ENCODE peak calls at places on chromosomes 4 and X, in four cellular contexts. P is MM.1S, X is GM12878, B is adipocyte. V is an unnamed sample. For H3K9me3, the result is how much of the 10 kb centered on the place peaks cover.

GRCh38 chrX:11341274-11342256 is 48.4 kb downstream of the AMELX start:
- DNase-seq in P (no peak), X (peak), B (peak), V (no peak)

GRCh38 chr4:6401797-6402196 is 70.6 kb downstream of the PPP2R2C start:
- DNase-seq in P (no peak), X (no peak), B (no peak), V (no peak)

GRCh38 chr4:73856518-73856917 is 3.4 kb downstream of the PF4V1 start:
- DNase-seq in P (no peak), X (no peak), B (peak), V (no peak)

GRCh38 chr4:134777626-134778025 is 576.0 kb upstream of the PABPC4L start:
- DNase-seq in P (peak), X (no peak), B (peak), V (no peak)

GRCh38 chr4:6953751-6954380 is 44.2 kb downstream of the TBC1D14 start:
- DNase-seq in P (no peak), X (no peak), B (peak), V (peak)

GRCh38 chr4:33062155-33062554 is 2342.0 kb downstream of the PCDH7 start:
- DNase-seq in P (no peak), X (no peak), B (peak), V (no peak)

GRCh38 chrX:40105016-40105790 is 7.4 kb upstream of the BCOR start:
- DNase-seq in P (peak), X (no peak), B (peak), V (peak)

GRCh38 chr4:140300271-140300970 is 73.0 kb upstream of the SCOC start:
- DNase-seq in P (no peak), X (no peak), B (peak), V (peak)

GRCh38 chrX:100070334-100070849 is 339.7 kb downstream of the PCDH19 start:
- DNase-seq in P (peak), X (no peak), B (no peak), V (peak)

GRCh38 chrX:48648299-48648698 is 35.3 kb upstream of the WAS start:
- DNase-seq in P (peak), X (no peak), B (peak), V (peak)

GRCh38 chrX:129653985-129654651 is 638 bp downstream of the APLN start:
- DNase-seq in P (peak), X (no peak), B (peak), V (peak)

GRCh38 chrX:10574663-10575062 is 45.7 kb downstream of the MID1 start:
- DNase-seq in P (no peak), X (no peak), B (no peak), V (no peak)

GRCh38 chr4:169327951-169328350 is 57.2 kb upstream of the SH3RF1 start:
- DNase-seq in P (no peak), X (no peak), B (no peak), V (no peak)

GRCh38 chrX:134969726-134970125 is 21.1 kb upstream of the SMIM10 start:
- DNase-seq in P (no peak), X (no peak), B (peak), V (no peak)

DNA sequence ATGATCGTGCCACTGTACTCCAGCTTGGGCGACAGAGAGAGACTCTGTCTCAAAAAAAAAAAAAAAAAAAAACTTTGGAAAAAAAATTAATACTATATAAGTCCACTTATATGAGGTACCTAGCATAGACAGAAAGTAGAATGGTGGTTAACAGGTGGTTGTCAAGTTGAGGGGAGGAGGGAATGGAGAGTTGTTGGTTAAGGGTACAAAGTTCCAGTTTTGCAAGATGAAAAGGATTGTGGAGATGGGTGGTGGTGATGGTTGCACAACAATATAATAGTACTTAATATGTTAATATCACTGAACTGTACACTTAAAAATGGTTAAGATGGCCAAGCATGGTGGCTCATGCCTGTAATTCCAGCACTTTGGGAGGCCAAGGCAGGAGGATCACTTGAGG is 4.1 kb upstream of the IL9R start:
- DNase-seq in P (no peak), X (no peak), B (no peak), V (no peak)
- H3K9me3 ChIP-seq in P (under half), X (under half), B (under half), V (under half)

GRCh38 chr4:40055379-40055872 is 1.2 kb upstream of the N4BP2 start:
- DNase-seq in P (no peak), X (peak), B (no peak), V (no peak)
- H3K9ac ChIP-seq in P (peak), X (peak), B (peak), V (peak)

GRCh38 chr4:1251773-1252066 is 2.8 kb upstream of the CTBP1 start:
- DNase-seq in P (no peak), X (no peak), B (no peak), V (no peak)

GRCh38 chr4:1252928-1253492 is 4.1 kb upstream of the CTBP1 start:
- DNase-seq in P (no peak), X (no peak), B (no peak), V (no peak)

GRCh38 chr4:1255151-1255550 is 6.2 kb upstream of the CTBP1 start:
- DNase-seq in P (no peak), X (no peak), B (no peak), V (no peak)

GRCh38 chr4:1255699-1256098 is 6.8 kb upstream of the CTBP1 start:
- DNase-seq in P (no peak), X (no peak), B (no peak), V (no peak)

GRCh38 chr4:1253831-1254230 is 4.9 kb upstream of the CTBP1 start:
- DNase-seq in P (no peak), X (no peak), B (no peak), V (no peak)
- H3K9me3 ChIP-seq in P (under half), X (under half), B (under half), V (half or more)

DNA sequence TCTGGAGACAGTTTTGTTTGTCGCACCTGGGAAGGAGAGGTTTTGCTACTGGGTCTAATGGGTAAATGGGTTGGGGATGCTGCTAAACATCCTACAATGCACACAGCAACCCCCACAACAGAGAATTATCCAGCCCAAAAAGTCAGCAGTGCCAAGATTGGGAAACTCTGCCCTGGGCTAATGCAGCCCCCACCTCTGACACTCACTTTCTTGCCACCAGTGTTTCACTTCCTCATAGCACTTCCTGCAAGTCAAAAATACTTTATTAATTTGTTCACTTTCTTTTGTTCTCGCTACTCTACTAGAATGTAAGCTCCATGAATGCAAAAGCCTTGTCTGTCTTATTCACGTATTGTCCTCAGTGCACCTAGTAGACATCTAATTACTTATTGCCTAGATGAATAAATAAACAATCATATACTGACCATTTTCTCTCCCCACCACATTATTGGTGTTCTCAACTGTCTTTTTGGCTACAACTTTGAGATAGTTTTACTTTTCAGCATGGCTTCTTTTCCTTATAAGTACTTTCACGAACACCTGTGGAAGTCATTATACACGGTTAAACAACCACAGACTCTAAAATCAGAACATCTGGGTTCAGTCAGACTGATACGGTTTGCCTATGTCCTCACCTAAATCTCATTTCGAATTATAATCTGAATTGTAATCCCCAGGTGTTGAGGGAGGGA is 82.0 kb upstream of the PITX2 start:
- DNase-seq in P (peak), X (no peak), B (no peak), V (no peak)
- H3K9ac ChIP-seq in P (no peak), X (no peak), B (no peak), V (no peak)

DNA sequence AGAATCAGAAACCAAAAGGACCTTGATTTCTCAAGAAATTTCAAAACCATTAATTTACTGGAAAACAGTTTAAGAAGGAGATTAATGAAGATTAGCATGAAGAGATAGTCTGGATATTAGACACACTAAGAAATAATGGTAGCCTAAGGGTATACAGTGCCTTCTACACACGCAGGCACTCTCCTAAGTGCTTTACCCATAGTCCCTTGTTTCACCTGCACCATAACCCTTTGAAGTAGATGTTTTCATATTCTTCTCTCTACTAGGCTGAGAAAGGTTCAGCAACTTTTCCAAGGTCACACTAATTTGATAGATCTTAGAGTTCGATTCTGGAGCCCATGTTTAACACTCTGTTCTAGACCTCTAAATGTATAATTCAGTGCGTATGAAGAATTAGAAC is 259.0 kb upstream of the SLIT2 start:
- DNase-seq in P (no peak), X (no peak), B (no peak), V (no peak)
- H3K9me3 ChIP-seq in P (under half), X (under half), B (under half), V (under half)

GRCh38 chrX:2193273-2193592 is 307.5 kb downstream of the DHRSX start:
- DNase-seq in P (no peak), X (no peak), B (no peak), V (no peak)
- H3K9ac ChIP-seq in P (no peak), X (no peak), B (no peak), V (no peak)

DNA sequence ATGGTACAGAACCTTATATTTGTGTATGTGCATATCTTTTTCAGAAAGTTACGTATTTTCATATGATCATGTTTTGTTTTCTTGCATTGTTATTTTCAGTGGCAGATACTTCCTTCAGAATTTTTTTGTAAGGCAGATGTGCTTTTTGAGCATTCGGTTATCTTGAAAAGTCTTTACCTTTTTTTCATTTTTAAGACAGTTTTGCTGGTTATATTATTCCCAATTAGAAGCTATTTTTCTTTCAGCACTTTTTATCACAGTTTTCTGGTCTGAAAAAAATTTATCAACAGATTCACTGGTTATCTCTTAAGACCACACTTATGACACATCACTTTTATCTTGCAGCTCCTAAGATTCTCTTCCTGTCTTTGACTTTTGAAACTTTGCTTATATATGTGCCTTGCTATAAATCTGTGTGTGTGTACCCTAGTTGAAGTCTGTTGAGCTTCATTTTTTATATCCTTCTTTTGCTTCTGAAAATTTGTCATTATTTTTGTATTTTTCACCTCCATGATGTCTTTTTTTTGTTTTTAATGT is 53.1 kb downstream of the ZNF732 start:
- DNase-seq in P (no peak), X (no peak), B (no peak), V (no peak)
- H3K9me3 ChIP-seq in P (under half), X (under half), B (half or more), V (half or more)

GRCh38 chr4:177287298-177287697 is 22.4 kb upstream of the NEIL3 start:
- DNase-seq in P (no peak), X (no peak), B (no peak), V (no peak)
- H3K9ac ChIP-seq in P (no peak), X (no peak), B (no peak), V (no peak)

V was measured in endodermal cell.